ENCODE peak calls at places on chromosomes 13 and 19, in six cellular contexts. I is neural progenitor cell, J is SW 1271, C is GM10248, P is left ventricle myocardium inferior, D is fibroblast of pulmonary artery. W is an unnamed sample.

GRCh38 chr19:45097776-45098520 is 5.0 kb downstream of the PPP1R37 start:
- DNase-seq in I (no peak), J (peak), C (no peak), P (peak), D (peak), W (no peak)

GRCh38 chr19:10587022-10587838 is at the start of gene AP1M2:
- DNase-seq in I (no peak), J (no peak), C (no peak), P (no peak), D (no peak), W (no peak)

GRCh38 chr13:35891973-35892441 is 239.2 kb downstream of the DCLK1 start:
- DNase-seq in I (no peak), J (no peak), C (no peak), P (no peak), D (peak), W (no peak)

GRCh38 chr13:35994131-35994966 is 136.8 kb downstream of the DCLK1 start:
- DNase-seq in I (no peak), J (no peak), C (no peak), P (peak), D (peak), W (peak)

GRCh38 chr13:25262261-25262660 is 25.0 kb downstream of the MTMR6 start:
- DNase-seq in I (no peak), J (no peak), C (no peak), P (no peak), D (no peak), W (no peak)

GRCh38 chr19:28425431-28425931 is 787.5 kb downstream of the UQCRFS1 start:
- DNase-seq in I (no peak), J (no peak), C (no peak), P (no peak), D (peak), W (no peak)

GRCh38 chr19:22784051-22784450 is at the start of gene ZNF99:
- DNase-seq in I (no peak), J (no peak), C (no peak), P (peak), D (no peak), W (peak)

GRCh38 chr19:41226053-41226873 is 7.2 kb downstream of the AXL start:
- DNase-seq in I (peak), J (peak), C (no peak), P (peak), D (peak), W (peak)

GRCh38 chr13:52804202-52804641 is 44.2 kb downstream of the PCDH8 start:
- DNase-seq in I (no peak), J (no peak), C (no peak), P (no peak), D (no peak), W (no peak)

W was measured in Right ventricle myocardium superior.